ENCODE peak calls at places on chromosome 16, in six cellular contexts. One of them, this sample, is unnamed.

GRCh38 chr16:67530013-67530939 is 1.6 kb downstream of the RIPOR1 start:
- DNase-seq in memory B cell: peak; percentile 83
- DNase-seq in LHCN-M2: peak; percentile 73
- DNase-seq in AG08396: peak; percentile 90
- DNase-seq in stimulated activated CD8-positive, alpha-beta memory T cell treated with anti-CD3 and anti-CD28 coated beads, Interleukin-7, amount 100 ng/mL, for 1 hour: no peak
- DNase-seq in GM12892: no peak
- DNase-seq in this sample: no peak

GRCh38 chr16:65306722-65307121 is 184.9 kb upstream of the CDH11 start:
- DNase-seq in memory B cell: no peak
- DNase-seq in LHCN-M2: no peak
- DNase-seq in GM12892: no peak
- DNase-seq in AG08396: no peak
- DNase-seq in stimulated activated CD8-positive, alpha-beta memory T cell treated with anti-CD3 and anti-CD28 coated beads, Interleukin-7, amount 100 ng/mL, for 1 hour: no peak
- DNase-seq in this sample: no peak

GRCh38 chr16:11511801-11512200 is 74.9 kb downstream of the LITAF start:
- DNase-seq in stimulated activated CD8-positive, alpha-beta memory T cell treated with anti-CD3 and anti-CD28 coated beads, Interleukin-7, amount 100 ng/mL, for 1 hour: no peak
- DNase-seq in memory B cell: no peak
- DNase-seq in LHCN-M2: no peak
- DNase-seq in GM12892: no peak
- DNase-seq in AG08396: no peak
- DNase-seq in this sample: no peak

GRCh38 chr16:85715169-85716015 is 26.6 kb upstream of the GINS2 start:
- DNase-seq in stimulated activated CD8-positive, alpha-beta memory T cell treated with anti-CD3 and anti-CD28 coated beads, Interleukin-7, amount 100 ng/mL, for 1 hour: no peak
- DNase-seq in memory B cell: no peak
- DNase-seq in GM12892: no peak
- DNase-seq in AG08396: no peak
- DNase-seq in LHCN-M2: peak; percentile 74
- DNase-seq in this sample: no peak

GRCh38 chr16:78783570-78784079 is 684.2 kb downstream of the WWOX start:
- DNase-seq in GM12892: no peak
- DNase-seq in AG08396: no peak
- DNase-seq in stimulated activated CD8-positive, alpha-beta memory T cell treated with anti-CD3 and anti-CD28 coated beads, Interleukin-7, amount 100 ng/mL, for 1 hour: no peak
- DNase-seq in LHCN-M2: no peak
- DNase-seq in memory B cell: no peak
- DNase-seq in this sample: no peak

GRCh38 chr16:15506441-15506840 is 72.1 kb downstream of the BMERB1 start:
- DNase-seq in stimulated activated CD8-positive, alpha-beta memory T cell treated with anti-CD3 and anti-CD28 coated beads, Interleukin-7, amount 100 ng/mL, for 1 hour: no peak
- DNase-seq in memory B cell: no peak
- DNase-seq in AG08396: no peak
- DNase-seq in LHCN-M2: no peak
- DNase-seq in GM12892: no peak
- DNase-seq in this sample: no peak

GRCh38 chr16:74268372-74268782 is 28.2 kb upstream of the PSMD7 start:
- DNase-seq in stimulated activated CD8-positive, alpha-beta memory T cell treated with anti-CD3 and anti-CD28 coated beads, Interleukin-7, amount 100 ng/mL, for 1 hour: no peak
- DNase-seq in memory B cell: no peak
- DNase-seq in GM12892: no peak
- DNase-seq in LHCN-M2: no peak
- DNase-seq in AG08396: no peak
- DNase-seq in this sample: no peak

GRCh38 chr16:88798772-88799455 is 4.7 kb upstream of the CDT1 start:
- DNase-seq in GM12892: no peak
- DNase-seq in stimulated activated CD8-positive, alpha-beta memory T cell treated with anti-CD3 and anti-CD28 coated beads, Interleukin-7, amount 100 ng/mL, for 1 hour: no peak
- DNase-seq in memory B cell: no peak
- DNase-seq in LHCN-M2: peak; percentile 41
- DNase-seq in AG08396: no peak
- DNase-seq in this sample: no peak

GRCh38 chr16:29810699-29811169 is 1.3 kb upstream of the PRRT2 start:
- DNase-seq in LHCN-M2: no peak
- DNase-seq in GM12892: no peak
- DNase-seq in stimulated activated CD8-positive, alpha-beta memory T cell treated with anti-CD3 and anti-CD28 coated beads, Interleukin-7, amount 100 ng/mL, for 1 hour: no peak
- DNase-seq in AG08396: no peak
- DNase-seq in memory B cell: no peak
- DNase-seq in this sample: no peak

GRCh38 chr16:54939537-54940278 is 9.0 kb downstream of the IRX5 start:
- DNase-seq in LHCN-M2: no peak
- DNase-seq in memory B cell: no peak
- DNase-seq in stimulated activated CD8-positive, alpha-beta memory T cell treated with anti-CD3 and anti-CD28 coated beads, Interleukin-7, amount 100 ng/mL, for 1 hour: no peak
- DNase-seq in GM12892: no peak
- DNase-seq in AG08396: no peak
- DNase-seq in this sample: no peak

GRCh38 chr16:77657016-77657415 is 65.3 kb upstream of the NUDT7 start:
- DNase-seq in AG08396: no peak
- DNase-seq in LHCN-M2: no peak
- DNase-seq in stimulated activated CD8-positive, alpha-beta memory T cell treated with anti-CD3 and anti-CD28 coated beads, Interleukin-7, amount 100 ng/mL, for 1 hour: no peak
- DNase-seq in memory B cell: no peak
- DNase-seq in GM12892: no peak
- DNase-seq in this sample: no peak

GRCh38 chr16:83549836-83550569 is 257.8 kb upstream of the HSBP1 start:
- DNase-seq in AG08396: no peak
- DNase-seq in stimulated activated CD8-positive, alpha-beta memory T cell treated with anti-CD3 and anti-CD28 coated beads, Interleukin-7, amount 100 ng/mL, for 1 hour: no peak
- DNase-seq in memory B cell: no peak
- DNase-seq in GM12892: no peak
- DNase-seq in LHCN-M2: no peak
- DNase-seq in this sample: no peak

GRCh38 chr16:85358704-85359146 is 246.5 kb upstream of the CIBAR2 start:
- DNase-seq in LHCN-M2: no peak
- DNase-seq in GM12892: no peak
- DNase-seq in AG08396: no peak
- DNase-seq in memory B cell: no peak
- DNase-seq in stimulated activated CD8-positive, alpha-beta memory T cell treated with anti-CD3 and anti-CD28 coated beads, Interleukin-7, amount 100 ng/mL, for 1 hour: no peak
- DNase-seq in this sample: no peak

GRCh38 chr16:27543801-27544200 is 5.9 kb downstream of the GTF3C1 start:
- DNase-seq in LHCN-M2: no peak
- DNase-seq in AG08396: no peak
- DNase-seq in GM12892: no peak
- DNase-seq in memory B cell: no peak
- DNase-seq in stimulated activated CD8-positive, alpha-beta memory T cell treated with anti-CD3 and anti-CD28 coated beads, Interleukin-7, amount 100 ng/mL, for 1 hour: no peak
- DNase-seq in this sample: no peak

GRCh38 chr16:30095166-30096078 is 591 bp downstream of the YPEL3 start:
- DNase-seq in LHCN-M2: no peak
- DNase-seq in stimulated activated CD8-positive, alpha-beta memory T cell treated with anti-CD3 and anti-CD28 coated beads, Interleukin-7, amount 100 ng/mL, for 1 hour: no peak
- DNase-seq in GM12892: no peak
- DNase-seq in AG08396: peak; percentile 34
- DNase-seq in memory B cell: no peak
- DNase-seq in this sample: no peak

GRCh38 chr16:73432794-73433455 is 385.0 kb upstream of the ZFHX3 start:
- DNase-seq in AG08396: no peak
- DNase-seq in GM12892: no peak
- DNase-seq in memory B cell: no peak
- DNase-seq in stimulated activated CD8-positive, alpha-beta memory T cell treated with anti-CD3 and anti-CD28 coated beads, Interleukin-7, amount 100 ng/mL, for 1 hour: no peak
- DNase-seq in LHCN-M2: no peak
- DNase-seq in this sample: no peak

GRCh38 chr16:66250686-66251405 is 115.6 kb upstream of the CDH5 start:
- DNase-seq in LHCN-M2: no peak
- DNase-seq in memory B cell: no peak
- DNase-seq in GM12892: no peak
- DNase-seq in AG08396: peak; percentile 57
- DNase-seq in stimulated activated CD8-positive, alpha-beta memory T cell treated with anti-CD3 and anti-CD28 coated beads, Interleukin-7, amount 100 ng/mL, for 1 hour: no peak
- DNase-seq in this sample: no peak

GRCh38 chr16:88764913-88765349 is 20.1 kb downstream of the PIEZO1 start:
- DNase-seq in AG08396: no peak
- DNase-seq in GM12892: no peak
- DNase-seq in memory B cell: no peak
- DNase-seq in stimulated activated CD8-positive, alpha-beta memory T cell treated with anti-CD3 and anti-CD28 coated beads, Interleukin-7, amount 100 ng/mL, for 1 hour: no peak
- DNase-seq in LHCN-M2: no peak
- DNase-seq in this sample: no peak

GRCh38 chr16:5257462-5257861 is 159.9 kb upstream of the EEF2KMT start:
- DNase-seq in LHCN-M2: no peak
- DNase-seq in memory B cell: no peak
- DNase-seq in GM12892: no peak
- DNase-seq in stimulated activated CD8-positive, alpha-beta memory T cell treated with anti-CD3 and anti-CD28 coated beads, Interleukin-7, amount 100 ng/mL, for 1 hour: no peak
- DNase-seq in AG08396: no peak
- DNase-seq in this sample: no peak

GRCh38 chr16:86740298-86740697 is 161.9 kb downstream of the FOXL1 start:
- DNase-seq in AG08396: no peak
- DNase-seq in GM12892: no peak
- DNase-seq in LHCN-M2: no peak
- DNase-seq in stimulated activated CD8-positive, alpha-beta memory T cell treated with anti-CD3 and anti-CD28 coated beads, Interleukin-7, amount 100 ng/mL, for 1 hour: no peak
- DNase-seq in memory B cell: no peak
- DNase-seq in this sample: no peak

GRCh38 chr16:69796285-69797118 is 34.4 kb downstream of the WWP2 start:
- DNase-seq in GM12892: peak; percentile 22
- DNase-seq in LHCN-M2: peak; percentile 64
- DNase-seq in stimulated activated CD8-positive, alpha-beta memory T cell treated with anti-CD3 and anti-CD28 coated beads, Interleukin-7, amount 100 ng/mL, for 1 hour: no peak
- DNase-seq in memory B cell: peak; percentile 40
- DNase-seq in AG08396: peak; percentile 61
- DNase-seq in this sample: peak; percentile 25

GRCh38 chr16:50547340-50547865 is 793 bp upstream of the NKD1 start:
- DNase-seq in AG08396: no peak
- DNase-seq in memory B cell: peak; percentile 42
- DNase-seq in LHCN-M2: no peak
- DNase-seq in stimulated activated CD8-positive, alpha-beta memory T cell treated with anti-CD3 and anti-CD28 coated beads, Interleukin-7, amount 100 ng/mL, for 1 hour: peak; percentile 62
- DNase-seq in GM12892: peak; percentile 46
- DNase-seq in this sample: peak; percentile 55

GRCh38 chr16:67846320-67847063 is at the start of gene NUTF2:
- DNase-seq in GM12892: peak; percentile 95
- DNase-seq in AG08396: peak; percentile 95
- DNase-seq in LHCN-M2: peak; percentile 96
- DNase-seq in memory B cell: peak; percentile 95
- DNase-seq in stimulated activated CD8-positive, alpha-beta memory T cell treated with anti-CD3 and anti-CD28 coated beads, Interleukin-7, amount 100 ng/mL, for 1 hour: peak; percentile 89
- DNase-seq in this sample: peak; percentile 94

GRCh38 chr16:81719993-81720392 is 59.1 kb upstream of the PLCG2 start:
- DNase-seq in LHCN-M2: no peak
- DNase-seq in stimulated activated CD8-positive, alpha-beta memory T cell treated with anti-CD3 and anti-CD28 coated beads, Interleukin-7, amount 100 ng/mL, for 1 hour: no peak
- DNase-seq in AG08396: no peak
- DNase-seq in memory B cell: no peak
- DNase-seq in GM12892: no peak
- DNase-seq in this sample: no peak

GRCh38 chr16:51553910-51554309 is 402.8 kb upstream of the SALL1 start:
- DNase-seq in memory B cell: no peak
- DNase-seq in LHCN-M2: no peak
- DNase-seq in AG08396: no peak
- DNase-seq in stimulated activated CD8-positive, alpha-beta memory T cell treated with anti-CD3 and anti-CD28 coated beads, Interleukin-7, amount 100 ng/mL, for 1 hour: no peak
- DNase-seq in GM12892: no peak
- DNase-seq in this sample: no peak

GRCh38 chr16:14301150-14302030 is 230.3 kb downstream of the MRTFB start:
- DNase-seq in AG08396: no peak
- DNase-seq in GM12892: no peak
- DNase-seq in memory B cell: no peak
- DNase-seq in stimulated activated CD8-positive, alpha-beta memory T cell treated with anti-CD3 and anti-CD28 coated beads, Interleukin-7, amount 100 ng/mL, for 1 hour: no peak
- DNase-seq in LHCN-M2: peak; percentile 37
- DNase-seq in this sample: no peak

GRCh38 chr16:23948949-23949392 is 113.2 kb downstream of the PRKCB start:
- DNase-seq in stimulated activated CD8-positive, alpha-beta memory T cell treated with anti-CD3 and anti-CD28 coated beads, Interleukin-7, amount 100 ng/mL, for 1 hour: peak; percentile 24
- DNase-seq in LHCN-M2: no peak
- DNase-seq in GM12892: no peak
- DNase-seq in memory B cell: peak; percentile 16
- DNase-seq in AG08396: no peak
- DNase-seq in this sample: no peak

GRCh38 chr16:68985855-68986254 is 119.6 kb upstream of the HAS3 start:
- DNase-seq in stimulated activated CD8-positive, alpha-beta memory T cell treated with anti-CD3 and anti-CD28 coated beads, Interleukin-7, amount 100 ng/mL, for 1 hour: no peak
- DNase-seq in LHCN-M2: peak; percentile 30
- DNase-seq in memory B cell: no peak
- DNase-seq in GM12892: no peak
- DNase-seq in AG08396: peak; percentile 14
- DNase-seq in this sample: no peak